ENCODE peak calls at places on chromosomes 4 and X, in six cellular contexts. P is uterus, S is AG04450, G is GM23248, C is heart left ventricle, D is fibroblast of mammary gland. I is an unnamed sample.

GRCh38 chr4:35365186-35365585 is 879.1 kb downstream of the ARAP2 start:
- DNase-seq in S (no peak), D (no peak), G (no peak), C (no peak), P (no peak), I (no peak)

GRCh38 chr4:128355301-128355700 is 67.7 kb upstream of the PGRMC2 start:
- DNase-seq in D (no peak), S (no peak), P (no peak), C (peak), G (peak), I (no peak)

GRCh38 chr4:172147702-172148101 is 334.5 kb downstream of the GALNTL6 start:
- DNase-seq in D (peak), S (no peak), P (no peak), G (peak), C (no peak), I (no peak)

GRCh38 chr4:128347930-128348660 is 60.5 kb upstream of the PGRMC2 start:
- DNase-seq in S (no peak), P (no peak), D (peak), G (peak), C (no peak), I (no peak)

GRCh38 chr4:66554844-66555243 is 884.6 kb upstream of the EPHA5 start:
- DNase-seq in G (no peak), D (no peak), C (no peak), S (no peak), P (no peak), I (no peak)

GRCh38 chr4:53920116-53920515 is 144.3 kb downstream of the CHIC2 start:
- DNase-seq in S (no peak), C (peak), P (no peak), G (peak), D (no peak), I (no peak)

GRCh38 chrX:9642270-9642995 is 123.2 kb downstream of the GPR143 start:
- DNase-seq in D (no peak), P (no peak), S (no peak), G (no peak), C (no peak), I (no peak)

GRCh38 chrX:14956813-14957212 is 83.6 kb downstream of the MOSPD2 start:
- DNase-seq in C (no peak), S (no peak), D (no peak), P (no peak), G (no peak), I (no peak)

GRCh38 chr4:121674191-121674590 is 22.6 kb downstream of the ANXA5 start:
- DNase-seq in D (no peak), S (no peak), C (no peak), G (no peak), P (no peak), I (no peak)

GRCh38 chr4:121668368-121669162 is 28.2 kb downstream of the ANXA5 start:
- DNase-seq in C (no peak), G (peak), D (peak), P (no peak), S (peak), I (no peak)

GRCh38 chr4:121665371-121665770 is 31.4 kb downstream of the ANXA5 start:
- DNase-seq in P (no peak), D (no peak), G (no peak), C (no peak), S (no peak), I (no peak)

GRCh38 chr4:121666091-121666679 is 30.6 kb downstream of the ANXA5 start:
- DNase-seq in G (no peak), P (no peak), S (no peak), D (peak), C (no peak), I (peak)

GRCh38 chr4:121669163-121669550 is 27.6 kb downstream of the ANXA5 start:
- DNase-seq in P (no peak), S (no peak), C (no peak), D (peak), G (peak), I (no peak)
- H3K4me3 ChIP-seq in P (no peak), S (no peak), C (no peak), D (no peak), G (peak), I (no peak)

GRCh38 chrX:113192418-113192817 is 351.8 kb upstream of the AMOT start:
- DNase-seq in P (no peak), S (no peak), C (no peak), G (no peak), D (no peak), I (no peak)

DNA sequence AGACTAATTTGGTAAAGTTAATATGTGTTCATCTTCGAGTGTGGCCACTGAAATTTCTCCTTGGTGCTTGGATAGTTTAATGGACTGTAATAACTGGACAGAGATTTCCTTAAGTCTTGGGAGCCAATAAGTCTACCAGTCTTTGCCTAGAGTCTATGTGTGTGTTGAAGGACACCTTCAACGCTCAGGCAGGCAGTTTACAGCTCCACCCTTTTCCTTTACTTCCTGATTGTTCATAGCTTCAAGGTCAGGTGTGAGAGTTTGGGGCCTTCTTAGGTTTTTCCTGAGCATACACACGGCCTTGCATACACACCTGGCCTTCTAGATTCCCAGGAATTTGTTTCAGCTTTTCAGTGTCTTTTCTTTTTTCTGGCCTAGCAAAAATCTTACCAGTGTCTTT is 355.3 kb upstream of the AMOT start:
- DNase-seq in S (no peak), P (no peak), D (no peak), C (no peak), G (no peak), I (no peak)
- H3K4me3 ChIP-seq in S (no peak), P (no peak), D (no peak), C (no peak), G (no peak), I (no peak)

GRCh38 chr4:173332021-173332487 is 2.1 kb downstream of the HMGB2 start:
- DNase-seq in P (no peak), D (peak), C (no peak), S (no peak), G (peak), I (no peak)
- H3K4me3 ChIP-seq in P (no peak), D (peak), C (peak), S (peak), G (peak), I (peak)

GRCh38 chrX:24466025-24466424 is 939 bp downstream of the PDK3 start:
- DNase-seq in G (no peak), D (no peak), P (no peak), C (no peak), S (no peak), I (no peak)

GRCh38 chrX:24475480-24475879 is 10.4 kb downstream of the PDK3 start:
- DNase-seq in G (no peak), C (no peak), D (no peak), S (no peak), P (no peak), I (no peak)

GRCh38 chrX:24468245-24468644 is 3.2 kb downstream of the PDK3 start:
- DNase-seq in C (no peak), D (no peak), P (no peak), G (no peak), S (no peak), I (no peak)

GRCh38 chrX:24471808-24472207 is 6.7 kb downstream of the PDK3 start:
- DNase-seq in C (no peak), P (no peak), D (no peak), G (no peak), S (no peak), I (no peak)
- H3K4me3 ChIP-seq in C (no peak), P (no peak), D (no peak), G (no peak), S (no peak), I (no peak)